ENCODE peak calls at places on chromosomes 7 and 10, in four cellular contexts. One of them, this sample, is unnamed.

GRCh38 chr10:49594594-49594993 is 15.5 kb upstream of the SLC18A3 start:
- DNase-seq in activated CD4-positive, alpha-beta T cell treated with anti-CD3 and anti-CD28 coated beads for 48 hours: peak; percentile 35
- DNase-seq in NCI-H345: peak; percentile 35
- DNase-seq in PC-9: peak; percentile 44
- DNase-seq in this sample: peak; percentile 76

GRCh38 chr10:78556700-78557432 is 511.9 kb upstream of the ZMIZ1 start:
- DNase-seq in activated CD4-positive, alpha-beta T cell treated with anti-CD3 and anti-CD28 coated beads for 48 hours: no peak
- DNase-seq in NCI-H345: no peak
- DNase-seq in PC-9: no peak
- DNase-seq in this sample: no peak

GRCh38 chr7:19284596-19285300 is 139.5 kb upstream of the FERD3L start:
- DNase-seq in activated CD4-positive, alpha-beta T cell treated with anti-CD3 and anti-CD28 coated beads for 48 hours: no peak
- DNase-seq in NCI-H345: no peak
- DNase-seq in PC-9: no peak
- DNase-seq in this sample: no peak

GRCh38 chr7:28615091-28615490 is 202.8 kb downstream of the CREB5 start:
- DNase-seq in activated CD4-positive, alpha-beta T cell treated with anti-CD3 and anti-CD28 coated beads for 48 hours: no peak
- DNase-seq in NCI-H345: no peak
- DNase-seq in PC-9: no peak
- DNase-seq in this sample: peak; percentile 11

GRCh38 chr7:142459557-142459963 is 201.7 kb upstream of the PRSS58 start:
- DNase-seq in activated CD4-positive, alpha-beta T cell treated with anti-CD3 and anti-CD28 coated beads for 48 hours: peak; percentile 26
- DNase-seq in NCI-H345: peak; percentile 29
- DNase-seq in PC-9: peak; percentile 82
- DNase-seq in this sample: peak; percentile 30

GRCh38 chr7:1712907-1713501 is 42.9 kb downstream of the ELFN1 start:
- DNase-seq in activated CD4-positive, alpha-beta T cell treated with anti-CD3 and anti-CD28 coated beads for 48 hours: no peak
- DNase-seq in NCI-H345: no peak
- DNase-seq in PC-9: no peak
- DNase-seq in this sample: no peak

GRCh38 chr10:120260446-120260845 is 196.6 kb upstream of the PLPP4 start:
- DNase-seq in activated CD4-positive, alpha-beta T cell treated with anti-CD3 and anti-CD28 coated beads for 48 hours: no peak
- DNase-seq in NCI-H345: no peak
- DNase-seq in PC-9: no peak
- DNase-seq in this sample: no peak

GRCh38 chr7:76220185-76221057 is 18.7 kb downstream of the SRRM3 start:
- DNase-seq in activated CD4-positive, alpha-beta T cell treated with anti-CD3 and anti-CD28 coated beads for 48 hours: no peak
- DNase-seq in NCI-H345: no peak
- DNase-seq in PC-9: peak; percentile 54
- DNase-seq in this sample: peak; percentile 64

GRCh38 chr7:118878336-118878735 is 653.8 kb downstream of the ANKRD7 start:
- DNase-seq in activated CD4-positive, alpha-beta T cell treated with anti-CD3 and anti-CD28 coated beads for 48 hours: no peak
- DNase-seq in NCI-H345: no peak
- DNase-seq in PC-9: no peak
- DNase-seq in this sample: no peak

GRCh38 chr7:79513271-79513670 is 59.8 kb upstream of the MAGI2 start:
- DNase-seq in activated CD4-positive, alpha-beta T cell treated with anti-CD3 and anti-CD28 coated beads for 48 hours: no peak
- DNase-seq in NCI-H345: no peak
- DNase-seq in PC-9: no peak
- DNase-seq in this sample: no peak

GRCh38 chr10:123478112-123478511 is 188.0 kb upstream of the GPR26 start:
- DNase-seq in activated CD4-positive, alpha-beta T cell treated with anti-CD3 and anti-CD28 coated beads for 48 hours: no peak
- DNase-seq in NCI-H345: no peak
- DNase-seq in PC-9: no peak
- DNase-seq in this sample: no peak

This sample was measured in HAP-1.